ENCODE peak calls at places on chromosome 15, in four cellular contexts. Q, L, J and V are unnamed samples. For H3K9me3, the result is how much of the 10 kb centered on the place peaks cover.

GRCh38 chr15:69723404-69724097 is 270.9 kb downstream of the RPLP1 start:
- DNase-seq in Q (no peak), L (no peak), J (no peak), V (peak)

GRCh38 chr15:45185903-45186770 is 1.6 kb downstream of the SHF start:
- DNase-seq in Q (peak), L (no peak), J (no peak), V (no peak)

GRCh38 chr15:33543957-33544356 is 233.2 kb downstream of the RYR3 start:
- DNase-seq in Q (no peak), L (no peak), J (no peak), V (no peak)

GRCh38 chr15:33059184-33059583 is 135.3 kb downstream of the FMN1 start:
- DNase-seq in Q (peak), L (no peak), J (no peak), V (no peak)

GRCh38 chr15:62928996-62929350 is 113.6 kb upstream of the TPM1 start:
- DNase-seq in Q (peak), L (no peak), J (no peak), V (no peak)

GRCh38 chr15:34647569-34648334 is 64.3 kb upstream of the GOLGA8B start:
- DNase-seq in Q (no peak), L (no peak), J (no peak), V (no peak)

GRCh38 chr15:69390575-69390974 is 23.6 kb upstream of the KIF23 start:
- DNase-seq in Q (peak), L (no peak), J (no peak), V (no peak)

GRCh38 chr15:81064253-81064652 is 63.5 kb downstream of the TLNRD1 start:
- DNase-seq in Q (no peak), L (no peak), J (no peak), V (no peak)

GRCh38 chr15:38461089-38461833 is 7.3 kb downstream of the FAM98B start:
- DNase-seq in Q (peak), L (no peak), J (no peak), V (no peak)

GRCh38 chr15:48406240-48406891 is 75.1 kb downstream of the DUT start:
- DNase-seq in Q (no peak), L (no peak), J (no peak), V (no peak)

GRCh38 chr15:38207591-38207990 is 45.0 kb upstream of the SPRED1 start:
- DNase-seq in Q (peak), L (no peak), J (no peak), V (no peak)

GRCh38 chr15:44720460-44721185 is 9.3 kb downstream of the B2M start:
- DNase-seq in Q (no peak), L (no peak), J (no peak), V (no peak)

GRCh38 chr15:39461536-39462140 is 119.2 kb upstream of the THBS1 start:
- DNase-seq in Q (peak), L (no peak), J (peak), V (peak)

GRCh38 chr15:37773111-37773860 is 161.2 kb upstream of the TMCO5A start:
- DNase-seq in Q (peak), L (no peak), J (no peak), V (no peak)

GRCh38 chr15:71448688-71449114 is 333.4 kb downstream of the THSD4 start:
- DNase-seq in Q (peak), L (no peak), J (peak), V (no peak)

GRCh38 chr15:35507932-35508638 is 37.9 kb downstream of the DPH6 start:
- DNase-seq in Q (no peak), L (no peak), J (no peak), V (no peak)

GRCh38 chr15:64149424-64150235 is 1.9 kb upstream of the SNX22 start:
- DNase-seq in Q (no peak), L (no peak), J (no peak), V (no peak)

GRCh38 chr15:76376029-76376428 is 39.5 kb downstream of the ISL2 start:
- DNase-seq in Q (no peak), L (no peak), J (no peak), V (peak)

GRCh38 chr15:55681631-55682030 is 61.3 kb downstream of the PRTG start:
- DNase-seq in Q (no peak), L (no peak), J (no peak), V (no peak)

GRCh38 chr15:48696627-48697312 is 51.3 kb upstream of the FBN1 start:
- DNase-seq in Q (peak), L (no peak), J (no peak), V (no peak)

GRCh38 chr15:75348034-75348562 is 1.3 kb downstream of the NEIL1 start:
- DNase-seq in Q (no peak), L (no peak), J (no peak), V (peak)

GRCh38 chr15:76196286-76196948 is 114.9 kb downstream of the ETFA start:
- DNase-seq in Q (peak), L (no peak), J (peak), V (no peak)

GRCh38 chr15:95812491-95812890 is 518.0 kb upstream of the NR2F2 start:
- DNase-seq in Q (peak), L (no peak), J (no peak), V (no peak)

GRCh38 chr15:40289140-40289775 is 6.4 kb upstream of the ANKRD63 start:
- DNase-seq in Q (no peak), L (no peak), J (no peak), V (peak)

GRCh38 chr15:39698444-39699390 is 83.9 kb downstream of the FSIP1 start:
- DNase-seq in Q (no peak), L (no peak), J (no peak), V (no peak)

GRCh38 chr15:40190591-40190990 is 29.7 kb downstream of the BUB1B start:
- DNase-seq in Q (peak), L (no peak), J (no peak), V (no peak)

GRCh38 chr15:77541421-77542181 is 91.1 kb downstream of the LINGO1 start:
- DNase-seq in Q (peak), L (no peak), J (no peak), V (peak)

GRCh38 chr15:60328852-60329443 is 68.8 kb downstream of the ANXA2 start:
- DNase-seq in Q (no peak), L (no peak), J (no peak), V (no peak)

GRCh38 chr15:42133892-42134502 is 22.4 kb downstream of the PLA2G4F start:
- DNase-seq in Q (peak), L (peak), J (no peak), V (no peak)

GRCh38 chr15:39417766-39418165 is 163.1 kb upstream of the THBS1 start:
- DNase-seq in Q (no peak), L (no peak), J (no peak), V (no peak)

GRCh38 chr15:29674661-29675533 is 147.4 kb downstream of the TJP1 start:
- DNase-seq in Q (peak), L (no peak), J (peak), V (peak)

GRCh38 chr15:60557157-60557556 is 78.2 kb upstream of the ICE2 start:
- DNase-seq in Q (no peak), L (no peak), J (no peak), V (no peak)

GRCh38 chr15:51095681-51096331 is 1.1 kb upstream of the TNFAIP8L3 start:
- DNase-seq in Q (no peak), L (no peak), J (no peak), V (no peak)

GRCh38 chr15:51099185-51099584 is 4.5 kb upstream of the TNFAIP8L3 start:
- DNase-seq in Q (no peak), L (no peak), J (no peak), V (no peak)

GRCh38 chr15:51097553-51098330 is 3.0 kb upstream of the TNFAIP8L3 start:
- DNase-seq in Q (peak), L (no peak), J (peak), V (no peak)

GRCh38 chr15:51096976-51097375 is 2.3 kb upstream of the TNFAIP8L3 start:
- DNase-seq in Q (no peak), L (no peak), J (no peak), V (no peak)

GRCh38 chr15:51098331-51098619 is 3.6 kb upstream of the TNFAIP8L3 start:
- DNase-seq in Q (no peak), L (no peak), J (no peak), V (no peak)
- H3K4me3 ChIP-seq in Q (no peak), L (no peak), J (no peak), V (no peak)

GRCh38 chr15:65355983-65356353 is 21.8 kb downstream of the IGDCC3 start:
- DNase-seq in Q (no peak), L (no peak), J (no peak), V (no peak)
- H3K9me3 ChIP-seq in Q (under half), L (under half), J (under half), V (under half)

GRCh38 chr15:88638626-88639372 is at the start of gene ISG20:
- DNase-seq in Q (peak), L (peak), J (peak), V (peak)
- H3K4me3 ChIP-seq in Q (peak), L (peak), J (peak), V (peak)

DNA sequence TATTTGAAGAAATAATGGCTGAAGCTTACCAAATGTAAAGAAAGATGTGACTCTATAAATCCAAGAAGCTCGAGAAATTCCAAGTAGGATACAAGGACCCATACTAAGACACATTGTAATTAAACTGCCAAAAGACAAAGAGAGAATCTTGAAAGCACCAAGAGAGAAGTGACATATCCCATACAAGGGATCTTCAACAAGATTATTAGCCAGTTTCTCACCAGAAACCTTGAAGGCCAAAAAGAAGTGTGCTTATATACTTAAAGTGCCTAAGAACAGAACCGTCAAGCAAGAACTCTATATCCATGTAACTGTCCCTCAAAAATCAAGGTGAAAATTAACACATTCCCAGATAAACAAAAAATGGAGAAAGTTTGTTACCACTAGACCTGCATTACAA is 220.5 kb downstream of the ADAMTS17 start:
- DNase-seq in Q (no peak), L (no peak), J (no peak), V (no peak)
- H3K9me3 ChIP-seq in Q (under half), L (under half), J (under half), V (under half)

GRCh38 chr15:87707581-87708130 is 548.9 kb downstream of the NTRK3 start:
- DNase-seq in Q (peak), L (no peak), J (no peak), V (no peak)
- H3K4me3 ChIP-seq in Q (no peak), L (no peak), J (no peak), V (no peak)

GRCh38 chr15:86919581-86919980 is 839.9 kb downstream of the AGBL1 start:
- DNase-seq in Q (no peak), L (no peak), J (no peak), V (no peak)
- H3K9me3 ChIP-seq in Q (under half), L (under half), J (under half), V (under half)

DNA sequence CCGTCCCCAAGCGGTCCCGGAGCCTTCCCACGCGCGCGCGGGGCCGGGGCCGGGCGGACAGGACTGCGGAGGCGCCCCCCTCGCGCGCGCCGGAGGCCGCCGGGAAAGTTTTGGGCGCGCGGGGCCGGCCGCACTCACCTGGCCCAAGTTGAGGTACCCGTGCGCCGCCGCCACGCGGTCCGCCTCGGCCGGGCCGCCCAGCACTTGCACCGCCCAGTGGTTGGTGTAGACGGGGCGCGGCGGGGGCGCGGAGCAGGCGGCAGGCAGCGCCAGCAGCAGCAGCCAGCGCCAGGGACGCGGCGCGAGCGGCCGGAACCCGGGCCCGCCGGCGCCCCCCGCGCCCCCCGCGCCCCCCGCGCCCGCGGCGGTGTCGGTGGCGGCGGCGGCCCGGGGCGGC is 273 bp downstream of the PCSK6 start:
- DNase-seq in Q (peak), L (no peak), J (no peak), V (peak)
- H3K4me3 ChIP-seq in Q (no peak), L (no peak), J (no peak), V (peak)

DNA sequence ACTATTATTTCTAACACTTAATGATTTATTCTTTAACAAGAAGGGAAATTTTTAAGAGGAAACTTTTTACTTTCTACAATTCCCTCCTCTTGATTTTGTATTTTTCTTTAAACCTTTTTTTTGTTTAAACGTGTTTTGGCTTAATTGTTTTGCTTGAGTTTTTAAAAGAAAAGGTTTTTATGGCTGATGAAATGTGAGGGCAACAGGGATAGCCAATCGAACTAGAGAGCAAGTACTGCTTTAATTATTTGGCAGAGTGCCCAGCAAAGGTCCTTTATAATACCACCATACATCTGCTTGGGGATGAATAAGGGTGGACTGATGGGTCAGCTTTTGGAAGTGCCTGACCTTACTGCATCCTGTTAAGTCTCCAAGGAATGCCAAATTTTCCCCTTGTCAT is 19.6 kb upstream of the MTHFS start:
- DNase-seq in Q (no peak), L (no peak), J (no peak), V (no peak)
- H3K9me3 ChIP-seq in Q (under half), L (under half), J (under half), V (half or more)

DNA sequence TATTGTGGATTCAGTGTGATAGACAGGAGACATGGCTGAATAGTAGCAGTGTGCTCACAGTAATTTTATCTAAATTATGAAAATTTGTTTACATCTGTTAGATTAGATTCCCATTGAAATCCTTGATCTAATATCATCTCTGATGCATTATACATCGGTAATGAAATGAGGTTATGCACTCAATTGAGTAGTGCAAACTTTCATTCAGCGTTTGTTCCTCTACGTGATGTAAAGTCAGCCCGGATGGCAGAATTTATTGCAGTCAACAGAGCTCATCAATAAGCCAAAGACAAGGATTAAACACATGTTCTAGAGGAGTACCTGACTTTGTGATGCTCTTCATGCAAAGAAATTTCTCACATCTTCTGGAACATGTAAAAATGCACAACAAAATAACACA is 549.2 kb downstream of the GOLGA6L6 start:
- DNase-seq in Q (no peak), L (no peak), J (no peak), V (no peak)
- H3K4me3 ChIP-seq in Q (no peak), L (no peak), J (no peak), V (no peak)

GRCh38 chr15:97071658-97072057 is 741.2 kb downstream of the NR2F2 start:
- DNase-seq in Q (no peak), L (no peak), J (no peak), V (no peak)
- H3K9me3 ChIP-seq in Q (under half), L (under half), J (under half), V (under half)